ENCODE peak calls at places on chromosomes 16 and 17, in six cellular contexts. One of them, this sample, is unnamed.

GRCh38 chr16:84913315-84913714 is 93.5 kb downstream of the CRISPLD2 start:
- DNase-seq in RWPE1: no peak
- DNase-seq in activated CD4-positive, alpha-beta T cell treated with anti-CD3 and anti-CD28 coated beads, Interleukin-2, amount 10 ng/mL, durations not matched to agents 7 days and 5 days: no peak
- DNase-seq in Daoy: no peak
- DNase-seq in BE2C: peak
- DNase-seq in hepatocyte: no peak
- DNase-seq in this sample: no peak

GRCh38 chr16:19410435-19411153 is 7.1 kb upstream of the TMC5 start:
- DNase-seq in RWPE1: no peak
- DNase-seq in activated CD4-positive, alpha-beta T cell treated with anti-CD3 and anti-CD28 coated beads, Interleukin-2, amount 10 ng/mL, durations not matched to agents 7 days and 5 days: no peak
- DNase-seq in Daoy: peak
- DNase-seq in BE2C: peak
- DNase-seq in hepatocyte: peak
- DNase-seq in this sample: no peak

GRCh38 chr16:69188716-69189115 is 1.8 kb downstream of the SNTB2 start:
- DNase-seq in RWPE1: no peak
- DNase-seq in activated CD4-positive, alpha-beta T cell treated with anti-CD3 and anti-CD28 coated beads, Interleukin-2, amount 10 ng/mL, durations not matched to agents 7 days and 5 days: no peak
- DNase-seq in Daoy: peak
- DNase-seq in BE2C: no peak
- DNase-seq in hepatocyte: peak
- DNase-seq in this sample: no peak

GRCh38 chr17:29593546-29594440 is 861 bp downstream of the ANKRD13B start:
- DNase-seq in RWPE1: peak
- DNase-seq in activated CD4-positive, alpha-beta T cell treated with anti-CD3 and anti-CD28 coated beads, Interleukin-2, amount 10 ng/mL, durations not matched to agents 7 days and 5 days: peak
- DNase-seq in Daoy: peak
- DNase-seq in BE2C: peak
- DNase-seq in hepatocyte: peak
- DNase-seq in this sample: no peak

GRCh38 chr16:2813661-2814288 is 3.3 kb upstream of the PRSS21 start:
- DNase-seq in RWPE1: no peak
- DNase-seq in activated CD4-positive, alpha-beta T cell treated with anti-CD3 and anti-CD28 coated beads, Interleukin-2, amount 10 ng/mL, durations not matched to agents 7 days and 5 days: no peak
- DNase-seq in Daoy: no peak
- DNase-seq in BE2C: no peak
- DNase-seq in hepatocyte: no peak
- DNase-seq in this sample: no peak

GRCh38 chr17:32486701-32487459 is at the start of gene CDK5R1:
- DNase-seq in RWPE1: peak
- DNase-seq in activated CD4-positive, alpha-beta T cell treated with anti-CD3 and anti-CD28 coated beads, Interleukin-2, amount 10 ng/mL, durations not matched to agents 7 days and 5 days: peak
- DNase-seq in Daoy: peak
- DNase-seq in BE2C: peak
- DNase-seq in hepatocyte: peak
- DNase-seq in this sample: no peak

GRCh38 chr16:56985288-56985961 is 3.9 kb upstream of the NLRC5 start:
- DNase-seq in RWPE1: peak
- DNase-seq in activated CD4-positive, alpha-beta T cell treated with anti-CD3 and anti-CD28 coated beads, Interleukin-2, amount 10 ng/mL, durations not matched to agents 7 days and 5 days: no peak
- DNase-seq in Daoy: peak
- DNase-seq in BE2C: peak
- DNase-seq in hepatocyte: peak
- DNase-seq in this sample: peak

GRCh38 chr16:75478480-75479345 is 14.2 kb upstream of the TMEM170A start:
- DNase-seq in RWPE1: no peak
- DNase-seq in activated CD4-positive, alpha-beta T cell treated with anti-CD3 and anti-CD28 coated beads, Interleukin-2, amount 10 ng/mL, durations not matched to agents 7 days and 5 days: no peak
- DNase-seq in Daoy: no peak
- DNase-seq in BE2C: no peak
- DNase-seq in hepatocyte: no peak
- DNase-seq in this sample: no peak

GRCh38 chr17:20262116-20262977 is 205.0 kb downstream of the LGALS9B start:
- DNase-seq in RWPE1: no peak
- DNase-seq in activated CD4-positive, alpha-beta T cell treated with anti-CD3 and anti-CD28 coated beads, Interleukin-2, amount 10 ng/mL, durations not matched to agents 7 days and 5 days: peak
- DNase-seq in Daoy: no peak
- DNase-seq in BE2C: no peak
- DNase-seq in hepatocyte: no peak
- DNase-seq in this sample: no peak

GRCh38 chr17:46971647-46972300 is 7.3 kb downstream of the RPRML start:
- DNase-seq in RWPE1: no peak
- DNase-seq in activated CD4-positive, alpha-beta T cell treated with anti-CD3 and anti-CD28 coated beads, Interleukin-2, amount 10 ng/mL, durations not matched to agents 7 days and 5 days: no peak
- DNase-seq in Daoy: no peak
- DNase-seq in BE2C: no peak
- DNase-seq in hepatocyte: no peak
- DNase-seq in this sample: no peak

GRCh38 chr17:82527893-82528292 is 8.4 kb downstream of the FOXK2 start:
- DNase-seq in RWPE1: no peak
- DNase-seq in activated CD4-positive, alpha-beta T cell treated with anti-CD3 and anti-CD28 coated beads, Interleukin-2, amount 10 ng/mL, durations not matched to agents 7 days and 5 days: no peak
- DNase-seq in Daoy: no peak
- DNase-seq in BE2C: no peak
- DNase-seq in hepatocyte: no peak
- DNase-seq in this sample: no peak